ENCODE peak calls at places on chromosomes 5 and 9, in seven cellular contexts. M, U, D, O, F, T and C are unnamed samples.
A peak's percentile ranks its signal among the peaks of the same experiment; 100 is the strongest.

GRCh38 chr5:122971333-122971732 is 65.2 kb downstream of the PPIC start:
- DNase-seq in M (no peak), U (no peak), D (no peak), O (no peak), F (no peak), T (no peak), C (no peak)

GRCh38 chr5:146828385-146828784 is 50.2 kb downstream of the PPP2R2B start:
- DNase-seq in M (no peak), U (no peak), D (no peak), O (no peak), F (no peak), T (no peak), C (no peak)

GRCh38 chr5:647311-647710 is 35.2 kb downstream of the CEP72 start:
- DNase-seq in M (no peak), U (no peak), D (no peak), O (no peak), F (no peak), T (no peak), C (no peak)

GRCh38 chr9:23926378-23926777 is 100.3 kb upstream of the ELAVL2 start:
- DNase-seq in M (no peak), U (no peak), D (no peak), O (no peak), F (no peak), T (no peak), C (no peak)

GRCh38 chr9:35079426-35080341 is at the start of gene FANCG:
- DNase-seq in M (peak; percentile 89), U (peak; percentile 96), D (peak; percentile 74), O (peak; percentile 94), F (peak; percentile 94), T (peak; percentile 83), C (peak; percentile 85)

GRCh38 chr5:673140-673836 is 19.9 kb downstream of the TPPP start:
- DNase-seq in M (no peak), U (peak; percentile 70), D (no peak), O (no peak), F (no peak), T (no peak), C (no peak)

GRCh38 chr5:157343842-157344790 is 78.2 kb downstream of the CYFIP2 start:
- DNase-seq in M (no peak), U (no peak), D (no peak), O (peak; percentile 35), F (no peak), T (no peak), C (peak; percentile 94)

GRCh38 chr5:84274585-84275468 is 109.9 kb downstream of the EDIL3 start:
- DNase-seq in M (peak; percentile 26), U (peak; percentile 15), D (no peak), O (peak; percentile 34), F (peak; percentile 62), T (peak; percentile 13), C (peak; percentile 27)

GRCh38 chr5:149745-150450 is 41.4 kb upstream of the LRRC14B start:
- DNase-seq in M (no peak), U (no peak), D (no peak), O (no peak), F (peak; percentile 25), T (peak; percentile 47), C (no peak)

GRCh38 chr5:142713151-142713706 is 27.3 kb upstream of the FGF1 start:
- DNase-seq in M (peak; percentile 93), U (peak; percentile 82), D (peak; percentile 43), O (peak; percentile 86), F (peak; percentile 89), T (peak; percentile 72), C (peak; percentile 77)

GRCh38 chr5:73312146-73312871 is 136.3 kb downstream of the FOXD1 start:
- DNase-seq in M (no peak), U (peak; percentile 52), D (peak; percentile 97), O (peak; percentile 56), F (peak; percentile 94), T (no peak), C (no peak)

GRCh38 chr5:87539839-87540238 is 127.1 kb upstream of the CCNH start:
- DNase-seq in M (no peak), U (no peak), D (no peak), O (no peak), F (no peak), T (no peak), C (no peak)

GRCh38 chr5:138528208-138528607 is 14.8 kb downstream of the ETF1 start:
- DNase-seq in M (no peak), U (no peak), D (no peak), O (no peak), F (no peak), T (no peak), C (peak; percentile 39)

GRCh38 chr5:153659337-153659736 is 168.9 kb downstream of the GRIA1 start:
- DNase-seq in M (no peak), U (no peak), D (peak; percentile 71), O (peak; percentile 72), F (peak; percentile 73), T (no peak), C (no peak)

GRCh38 chr9:106284300-106284699 is 578.7 kb upstream of the ZNF462 start:
- DNase-seq in M (no peak), U (peak; percentile 38), D (no peak), O (no peak), F (no peak), T (no peak), C (no peak)

GRCh38 chr5:28448791-28449190 is 1410.4 kb upstream of the CDH9 start:
- DNase-seq in M (no peak), U (no peak), D (no peak), O (no peak), F (no peak), T (no peak), C (no peak)

GRCh38 chr5:7882926-7883325 is 14.0 kb downstream of the MTRR start:
- DNase-seq in M (no peak), U (no peak), D (no peak), O (no peak), F (no peak), T (no peak), C (no peak)

GRCh38 chr5:73591698-73592501 is 26.4 kb downstream of the UTP15 start:
- DNase-seq in M (no peak), U (no peak), D (no peak), O (no peak), F (peak; percentile 33), T (no peak), C (peak; percentile 60)

GRCh38 chr5:65034029-65034781 is 265.5 kb downstream of the CWC27 start:
- DNase-seq in M (no peak), U (no peak), D (no peak), O (no peak), F (peak; percentile 63), T (no peak), C (peak; percentile 65)

GRCh38 chr5:96903300-96903699 is 27.0 kb downstream of the ERAP2 start:
- DNase-seq in M (no peak), U (no peak), D (no peak), O (no peak), F (no peak), T (no peak), C (peak; percentile 12)

GRCh38 chr5:14853685-14854084 is 17.9 kb downstream of the ANKH start:
- DNase-seq in M (no peak), U (no peak), D (no peak), O (no peak), F (no peak), T (peak; percentile 28), C (no peak)

GRCh38 chr5:62718368-62718767 is 139.7 kb downstream of the LRRC70 start:
- DNase-seq in M (no peak), U (peak; percentile 37), D (no peak), O (no peak), F (no peak), T (no peak), C (peak; percentile 74)

GRCh38 chr5:149429839-149430721 is 51.0 kb upstream of the IL17B start:
- DNase-seq in M (no peak), U (peak; percentile 80), D (no peak), O (peak; percentile 43), F (peak; percentile 75), T (no peak), C (no peak)

GRCh38 chr5:54646285-54647101 is 128.9 kb downstream of the SNX18 start:
- DNase-seq in M (peak; percentile 81), U (peak; percentile 55), D (peak; percentile 84), O (peak; percentile 36), F (peak; percentile 94), T (no peak), C (peak; percentile 85)

GRCh38 chr5:122415481-122416120 is 103.6 kb downstream of the SNCAIP start:
- DNase-seq in M (no peak), U (peak; percentile 25), D (peak; percentile 20), O (peak; percentile 74), F (peak; percentile 86), T (peak; percentile 71), C (peak; percentile 72)

GRCh38 chr9:112777914-112778313 is 27.4 kb downstream of the SNX30 start:
- DNase-seq in M (peak; percentile 31), U (no peak), D (no peak), O (peak; percentile 45), F (no peak), T (no peak), C (peak; percentile 96)

GRCh38 chr5:96590796-96591195 is 71.4 kb upstream of the CAST start:
- DNase-seq in M (no peak), U (no peak), D (no peak), O (peak; percentile 17), F (peak; percentile 21), T (no peak), C (peak; percentile 47)

GRCh38 chr5:45796959-45797553 is 100.9 kb upstream of the HCN1 start:
- DNase-seq in M (no peak), U (peak; percentile 2), D (no peak), O (no peak), F (no peak), T (no peak), C (no peak)

GRCh38 chr9:137438591-137439157 is 2.5 kb downstream of the ENTPD8 start:
- DNase-seq in M (no peak), U (no peak), D (no peak), O (no peak), F (no peak), T (no peak), C (no peak)